ENCODE peak calls at places on chromosome 3, in four cellular contexts. Q, I, B and J are unnamed samples.

GRCh38 chr3:111895079-111895478 is 36.0 kb downstream of the PHLDB2 start:
- DNase-seq in I (peak; percentile 4), B (no peak), Q (no peak), J (no peak)

GRCh38 chr3:97970929-97971460 is 1.2 kb downstream of the RIOX2 start:
- DNase-seq in I (no peak), B (no peak), Q (no peak), J (no peak)

GRCh38 chr3:15535757-15536156 is 14.3 kb upstream of the COLQ start:
- DNase-seq in Q (no peak), B (no peak), I (no peak), J (no peak)

GRCh38 chr3:11735638-11736037 is 91.9 kb upstream of the VGLL4 start:
- DNase-seq in I (no peak), Q (no peak), B (no peak), J (no peak)

GRCh38 chr3:30524357-30525040 is 81.9 kb upstream of the TGFBR2 start:
- DNase-seq in B (no peak), I (no peak), Q (no peak), J (no peak)

GRCh38 chr3:47098910-47099309 is 65.0 kb downstream of the SETD2 start:
- DNase-seq in I (no peak), Q (no peak), B (no peak), J (no peak)

GRCh38 chr3:57228734-57229505 is 1.4 kb downstream of the APPL1 start:
- DNase-seq in B (no peak), I (peak; percentile 53), Q (no peak), J (no peak)

GRCh38 chr3:58193682-58194407 is 16.9 kb downstream of the DNASE1L3 start:
- DNase-seq in I (no peak), B (no peak), Q (no peak), J (no peak)

GRCh38 chr3:43087249-43087776 is 18.6 kb downstream of the POMGNT2 start:
- DNase-seq in Q (no peak), I (peak; percentile 30), B (no peak), J (no peak)

GRCh38 chr3:106004137-106004600 is 135.4 kb upstream of the CBLB start:
- DNase-seq in Q (no peak), B (no peak), I (peak; percentile 62), J (no peak)

GRCh38 chr3:170862618-170863374 is 7.2 kb downstream of the RPL22L1 start:
- DNase-seq in B (no peak), Q (no peak), I (no peak), J (no peak)

GRCh38 chr3:17811633-17812032 is 69.2 kb upstream of the TBC1D5 start:
- DNase-seq in I (no peak), Q (no peak), B (no peak), J (no peak)

GRCh38 chr3:26963356-26963742 is 340.8 kb downstream of the LRRC3B start:
- DNase-seq in I (peak; percentile 2), B (no peak), Q (no peak), J (no peak)

GRCh38 chr3:62837145-62837787 is 38.0 kb downstream of the CADPS start:
- DNase-seq in I (no peak), Q (no peak), B (no peak), J (no peak)

GRCh38 chr3:95775486-95776094 is 1038.8 kb upstream of the EPHA6 start:
- DNase-seq in B (no peak), Q (no peak), I (no peak), J (no peak)

GRCh38 chr3:107524214-107525100 is 1.7 kb downstream of the BBX start:
- DNase-seq in B (no peak), Q (no peak), I (peak; percentile 64), J (peak; percentile 6)

GRCh38 chr3:104069114-104069513 is 1297.6 kb upstream of the ALCAM start:
- DNase-seq in I (no peak), B (no peak), Q (no peak), J (no peak)

GRCh38 chr3:126671521-126671920 is 16.6 kb upstream of the TXNRD3 start:
- DNase-seq in B (no peak), Q (no peak), I (no peak), J (no peak)

GRCh38 chr3:195005251-195005620 is 265.7 kb downstream of the XXYLT1 start:
- DNase-seq in Q (no peak), B (no peak), I (no peak), J (no peak)

GRCh38 chr3:115042351-115042750 is 104.7 kb downstream of the ZBTB20 start:
- DNase-seq in Q (no peak), B (no peak), I (no peak), J (no peak)

GRCh38 chr3:107208100-107208499 is 169.1 kb upstream of the CCDC54 start:
- DNase-seq in Q (no peak), I (no peak), B (no peak), J (no peak)

GRCh38 chr3:171204942-171205341 is 178.4 kb upstream of the SLC2A2 start:
- DNase-seq in I (no peak), B (no peak), Q (no peak), J (no peak)

GRCh38 chr3:10753964-10754363 is 62.1 kb upstream of the SLC6A11 start:
- DNase-seq in I (peak; percentile 55), B (no peak), Q (no peak), J (no peak)

GRCh38 chr3:127820871-127821853 is 1.2 kb downstream of the MGLL start:
- DNase-seq in I (no peak), Q (no peak), B (no peak), J (no peak)

GRCh38 chr3:78870484-78870883 is 897.3 kb downstream of the ROBO1 start:
- DNase-seq in I (no peak), B (no peak), Q (no peak), J (no peak)

GRCh38 chr3:128794067-128794768 is 68.2 kb downstream of the RAB7A start:
- DNase-seq in Q (peak; percentile 28), B (no peak), I (peak; percentile 51), J (no peak)

GRCh38 chr3:188946837-188947236 is 224.9 kb upstream of the TPRG1 start:
- DNase-seq in B (no peak), I (no peak), Q (no peak), J (no peak)

GRCh38 chr3:11380314-11380713 is 108.1 kb downstream of the ATG7 start:
- DNase-seq in B (no peak), Q (no peak), I (no peak), J (no peak)

GRCh38 chr3:168096210-168096795 is 579 bp upstream of the GOLIM4 start:
- DNase-seq in I (peak; percentile 85), Q (no peak), B (peak; percentile 56), J (peak; percentile 31)

GRCh38 chr3:163541629-163542028 is 1536.7 kb downstream of the SI start:
- DNase-seq in B (no peak), I (no peak), Q (no peak), J (no peak)

GRCh38 chr3:9028134-9028533 is 64.9 kb upstream of the RAD18 start:
- DNase-seq in B (no peak), I (no peak), Q (no peak), J (no peak)

GRCh38 chr3:129230311-129231019 is 18.9 kb upstream of the COPG1 start:
- DNase-seq in I (peak; percentile 71), B (no peak), Q (peak; percentile 94), J (no peak)

GRCh38 chr3:77159182-77159581 is 119.3 kb downstream of the ROBO2 start:
- DNase-seq in B (no peak), Q (no peak), I (peak; percentile 20), J (no peak)

GRCh38 chr3:77158701-77159100 is 118.8 kb downstream of the ROBO2 start:
- DNase-seq in I (peak; percentile 18), Q (no peak), B (no peak), J (no peak)

GRCh38 chr3:77161098-77161497 is 121.2 kb downstream of the ROBO2 start:
- DNase-seq in B (no peak), I (no peak), Q (no peak), J (no peak)
- TF ChIP-seq SPI1 in B (no peak), I (no peak), Q (no peak), J (no peak)

GRCh38 chr3:51938780-51939425 is 2.8 kb downstream of the RRP9 start:
- DNase-seq in B (no peak), Q (no peak), I (no peak), J (no peak)

GRCh38 chr3:51942603-51943450 is 664 bp downstream of the PARP3 start:
- DNase-seq in B (peak; percentile 23), I (peak; percentile 42), Q (no peak), J (peak; percentile 96)

GRCh38 chr3:51941798-51942602 is at the start of the genes PARP3 and RRP9:
- DNase-seq in I (peak; percentile 99), Q (peak; percentile 100), B (peak; percentile 99), J (peak; percentile 100)

GRCh38 chr3:51941447-51941797 is 282 bp downstream of the RRP9 start:
- DNase-seq in Q (no peak), I (no peak), B (no peak), J (no peak)

GRCh38 chr3:51940648-51941421 is 869 bp downstream of the RRP9 start:
- DNase-seq in I (no peak), B (no peak), Q (no peak), J (no peak)
- TF ChIP-seq SPI1 in I (no peak), B (no peak), Q (no peak), J (no peak)

GRCh38 chr3:50089603-50089945 is 855 bp downstream of the RBM5 start:
- DNase-seq in Q (no peak), I (no peak), B (no peak), J (no peak)
- TF ChIP-seq SPI1 in Q (no peak), I (no peak), B (no peak), J (no peak)

DNA sequence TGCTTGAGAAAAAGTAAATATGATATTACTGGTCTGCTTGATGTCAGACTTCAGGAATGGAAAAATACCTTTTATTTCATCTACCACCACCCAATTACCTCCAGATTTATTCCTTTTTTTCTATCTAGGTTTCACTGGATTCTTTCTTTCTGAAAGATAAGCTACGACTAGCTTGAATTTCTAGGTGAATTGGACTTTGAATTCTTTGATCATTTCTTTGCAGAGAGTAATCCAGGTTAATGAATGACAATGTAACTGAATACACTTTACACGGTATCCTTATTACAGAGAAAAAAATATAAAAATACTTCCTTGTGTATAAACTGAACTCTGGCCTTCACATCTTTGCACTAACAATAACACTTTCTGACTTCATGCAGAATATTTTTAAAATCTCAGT is 59.5 kb upstream of the TRPC1 start:
- DNase-seq in B (no peak), Q (no peak), I (no peak), J (no peak)
- TF ChIP-seq SPI1 in B (no peak), Q (no peak), I (no peak), J (no peak)

GRCh38 chr3:64209866-64210609 is 15.2 kb downstream of the PRICKLE2 start:
- DNase-seq in I (no peak), Q (no peak), B (no peak), J (no peak)
- TF ChIP-seq SPI1 in I (no peak), Q (no peak), B (no peak), J (no peak)

GRCh38 chr3:23546186-23546585 is 259.6 kb upstream of the UBE2E1 start:
- DNase-seq in B (no peak), I (no peak), Q (no peak), J (no peak)

GRCh38 chr3:23539185-23539584 is 266.6 kb upstream of the UBE2E1 start:
- DNase-seq in Q (no peak), B (no peak), I (no peak), J (no peak)

GRCh38 chr3:23537006-23537620 is 268.6 kb upstream of the UBE2E1 start:
- DNase-seq in B (no peak), I (no peak), Q (no peak), J (no peak)

GRCh38 chr3:23542079-23542478 is 263.7 kb upstream of the UBE2E1 start:
- DNase-seq in Q (no peak), I (no peak), B (no peak), J (no peak)

GRCh38 chr3:23540600-23540999 is 265.2 kb upstream of the UBE2E1 start:
- DNase-seq in Q (no peak), B (no peak), I (peak; percentile 2), J (no peak)
- TF ChIP-seq SPI1 in Q (no peak), B (no peak), I (no peak), J (no peak)

GRCh38 chr3:193790086-193790990 is 197.3 kb downstream of the OPA1 start:
- DNase-seq in Q (no peak), I (no peak), B (no peak), J (no peak)
- TF ChIP-seq SPI1 in Q (no peak), I (no peak), B (no peak), J (no peak)